ENCODE peak calls at places on chromosome 9, in five cellular contexts. V is A549, K is B cell, R is foreskin keratinocyte, P is ovary. N is an unnamed sample.

GRCh38 chr9:101702257-101702656 is 36.2 kb downstream of the GRIN3A start:
- DNase-seq in K (no peak), R (no peak), V (no peak), P (no peak), N (no peak)

GRCh38 chr9:21549251-21549765 is 67.2 kb upstream of the IFNE start:
- DNase-seq in R (peak), K (no peak), V (no peak), P (no peak), N (no peak)

GRCh38 chr9:15231788-15232635 is 75.0 kb downstream of the TTC39B start:
- DNase-seq in K (no peak), V (peak), R (no peak), P (no peak), N (no peak)

GRCh38 chr9:93020785-93021670 is 37.5 kb upstream of the SUSD3 start:
- DNase-seq in V (no peak), K (peak), R (no peak), P (peak), N (no peak)

GRCh38 chr9:94881023-94881422 is 154.5 kb downstream of the AOPEP start:
- DNase-seq in P (no peak), V (no peak), R (no peak), K (no peak), N (no peak)

GRCh38 chr9:134290603-134291451 is 35.4 kb upstream of the RXRA start:
- DNase-seq in K (no peak), P (peak), V (no peak), R (no peak), N (no peak)

GRCh38 chr9:105290401-105290800 is 46.0 kb downstream of the SLC44A1 start:
- DNase-seq in P (no peak), V (no peak), K (no peak), R (peak), N (no peak)

GRCh38 chr9:18438300-18438925 is 35.5 kb upstream of the ADAMTSL1 start:
- DNase-seq in R (no peak), K (no peak), V (no peak), P (peak), N (no peak)

GRCh38 chr9:101443358-101443757 is 7.8 kb upstream of the ALDOB start:
- DNase-seq in R (no peak), V (no peak), K (no peak), P (no peak), N (no peak)

GRCh38 chr9:131433302-131433854 is 39.5 kb downstream of the PRRC2B start:
- DNase-seq in P (no peak), V (no peak), R (no peak), K (no peak), N (no peak)

GRCh38 chr9:136228107-136228875 is 17.3 kb downstream of the QSOX2 start:
- DNase-seq in K (no peak), P (no peak), R (peak), V (peak), N (no peak)

GRCh38 chr9:1155602-1156001 is 105.4 kb downstream of the DMRT2 start:
- DNase-seq in V (no peak), K (no peak), R (no peak), P (no peak), N (no peak)
- TF ChIP-seq CTCF in V (no peak), K (no peak), R (no peak), P (no peak), N (no peak)

GRCh38 chr9:20462410-20462809 is 159.9 kb downstream of the MLLT3 start:
- DNase-seq in K (no peak), V (no peak), R (no peak), P (no peak), N (no peak)
- TF ChIP-seq CTCF in K (no peak), V (no peak), R (peak), P (no peak), N (peak)

GRCh38 chr9:4666042-4666699 is at the start of gene SPATA6L:
- DNase-seq in V (peak), P (peak), K (peak), R (no peak), N (no peak)
- TF ChIP-seq CTCF in V (peak), P (no peak), K (no peak), R (peak), N (peak)

GRCh38 chr9:109251080-109251775 is 69.6 kb downstream of the EPB41L4B start:
- DNase-seq in K (no peak), R (no peak), P (peak), V (peak), N (no peak)

GRCh38 chr9:109248133-109248581 is 72.7 kb downstream of the EPB41L4B start:
- DNase-seq in P (no peak), R (no peak), V (peak), K (no peak), N (no peak)

GRCh38 chr9:109250771-109251079 is 70.1 kb downstream of the EPB41L4B start:
- DNase-seq in R (no peak), K (no peak), P (no peak), V (no peak), N (no peak)

GRCh38 chr9:109250311-109250741 is 70.5 kb downstream of the EPB41L4B start:
- DNase-seq in P (no peak), R (no peak), K (no peak), V (no peak), N (no peak)

GRCh38 chr9:109249615-109250014 is 71.2 kb downstream of the EPB41L4B start:
- DNase-seq in R (no peak), V (no peak), K (no peak), P (no peak), N (no peak)
- TF ChIP-seq CTCF in R (no peak), V (no peak), K (no peak), P (no peak), N (no peak)

GRCh38 chr9:75002422-75003023 is 25.6 kb downstream of the CARNMT1 start:
- DNase-seq in K (no peak), R (no peak), P (no peak), V (no peak), N (no peak)
- TF ChIP-seq CTCF in K (peak), R (no peak), P (no peak), V (no peak), N (no peak)

GRCh38 chr9:33234511-33235467 is 5.2 kb upstream of the SPINK4 start:
- DNase-seq in V (peak), P (no peak), K (no peak), R (no peak), N (no peak)

GRCh38 chr9:33233659-33234335 is 6.2 kb upstream of the SPINK4 start:
- DNase-seq in P (peak), K (no peak), V (peak), R (peak), N (no peak)

GRCh38 chr9:33232866-33233265 is 7.1 kb upstream of the SPINK4 start:
- DNase-seq in R (no peak), K (no peak), P (no peak), V (no peak), N (no peak)

GRCh38 chr9:33239922-33240321 is at the start of gene SPINK4:
- DNase-seq in K (no peak), V (no peak), P (no peak), R (no peak), N (no peak)

DNA sequence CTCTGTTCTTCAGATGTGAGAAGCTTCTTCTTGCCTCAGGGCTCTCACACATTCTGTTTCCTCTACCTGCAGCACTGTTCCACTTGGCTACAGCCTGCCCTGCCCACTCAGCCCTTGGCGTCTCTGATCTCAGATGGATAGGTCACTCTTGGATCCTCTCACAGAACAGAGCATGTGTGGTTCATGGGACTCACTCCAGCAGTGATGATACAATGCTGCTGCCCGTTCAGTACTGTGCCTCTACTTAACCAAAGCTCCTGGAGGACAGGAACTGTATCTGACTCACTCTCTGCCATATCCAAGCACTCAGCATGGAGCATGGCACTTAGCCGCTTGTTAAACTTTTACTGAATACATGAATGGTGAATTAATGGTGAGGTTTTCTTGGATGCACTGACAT is 3.4 kb upstream of the SPINK4 start:
- DNase-seq in K (no peak), P (no peak), R (no peak), V (no peak), N (no peak)
- TF ChIP-seq CTCF in K (no peak), P (no peak), R (no peak), V (no peak), N (no peak)

GRCh38 chr9:26656003-26656940 is 236.3 kb downstream of the CAAP1 start:
- DNase-seq in K (no peak), P (no peak), R (no peak), V (peak), N (no peak)
- TF ChIP-seq CTCF in K (no peak), P (no peak), R (peak), V (peak), N (peak)

GRCh38 chr9:841371-842209 is at the start of gene DMRT1:
- DNase-seq in P (no peak), R (no peak), K (no peak), V (no peak), N (no peak)
- TF ChIP-seq CTCF in P (no peak), R (no peak), K (no peak), V (no peak), N (no peak)